ENCODE peak calls at places on chromosome 12, in four cellular contexts. One of them, this sample, is unnamed.
A peak's percentile ranks its signal among the peaks of the same experiment; 100 is the strongest.

GRCh38 chr12:102480401-102480800 is at the start of gene IGF1:
- ATAC-seq in right lobe of liver: peak; percentile 56
- ATAC-seq in HepG2: no peak
- ATAC-seq in gastrocnemius medialis: peak; percentile 46
- ATAC-seq in this sample: peak; percentile 66

GRCh38 chr12:20696181-20696580 is 1.0 kb downstream of the SLCO1C1 start:
- ATAC-seq in gastrocnemius medialis: no peak
- ATAC-seq in HepG2: peak; percentile 47
- ATAC-seq in right lobe of liver: no peak
- ATAC-seq in this sample: no peak

GRCh38 chr12:68292157-68292940 is 38.9 kb upstream of the IL22 start:
- ATAC-seq in right lobe of liver: no peak
- ATAC-seq in gastrocnemius medialis: no peak
- ATAC-seq in HepG2: no peak
- ATAC-seq in this sample: no peak

GRCh38 chr12:20524113-20524512 is 155.8 kb downstream of the PDE3A start:
- ATAC-seq in gastrocnemius medialis: no peak
- ATAC-seq in HepG2: no peak
- ATAC-seq in right lobe of liver: no peak
- ATAC-seq in this sample: no peak

GRCh38 chr12:123990512-123990911 is 17.5 kb downstream of the ZNF664 start:
- ATAC-seq in right lobe of liver: no peak
- ATAC-seq in gastrocnemius medialis: no peak
- ATAC-seq in HepG2: peak; percentile 50
- ATAC-seq in this sample: peak; percentile 43

GRCh38 chr12:118034429-118035193 is 18.1 kb downstream of the RFC5 start:
- ATAC-seq in HepG2: peak; percentile 87
- ATAC-seq in right lobe of liver: peak; percentile 51
- ATAC-seq in gastrocnemius medialis: no peak
- ATAC-seq in this sample: peak; percentile 60

GRCh38 chr12:11633968-11634367 is 15.5 kb upstream of the ETV6 start:
- ATAC-seq in HepG2: no peak
- ATAC-seq in gastrocnemius medialis: no peak
- ATAC-seq in right lobe of liver: no peak
- ATAC-seq in this sample: no peak

GRCh38 chr12:3034067-3034750 is 43.0 kb upstream of the TSPAN9 start:
- ATAC-seq in gastrocnemius medialis: peak; percentile 81
- ATAC-seq in right lobe of liver: peak; percentile 76
- ATAC-seq in HepG2: peak; percentile 93
- ATAC-seq in this sample: peak; percentile 51

GRCh38 chr12:109967383-109968031 is 28.7 kb downstream of the GIT2 start:
- ATAC-seq in right lobe of liver: peak; percentile 85
- ATAC-seq in gastrocnemius medialis: no peak
- ATAC-seq in HepG2: peak; percentile 70
- ATAC-seq in this sample: no peak

GRCh38 chr12:26195250-26195640 is at the start of gene SSPN:
- ATAC-seq in right lobe of liver: peak; percentile 55
- ATAC-seq in gastrocnemius medialis: peak; percentile 45
- ATAC-seq in HepG2: peak; percentile 82
- ATAC-seq in this sample: peak; percentile 82

GRCh38 chr12:67472551-67472950 is 176.0 kb upstream of the DYRK2 start:
- ATAC-seq in gastrocnemius medialis: peak; percentile 95
- ATAC-seq in right lobe of liver: no peak
- ATAC-seq in HepG2: no peak
- ATAC-seq in this sample: peak; percentile 22

DNA sequence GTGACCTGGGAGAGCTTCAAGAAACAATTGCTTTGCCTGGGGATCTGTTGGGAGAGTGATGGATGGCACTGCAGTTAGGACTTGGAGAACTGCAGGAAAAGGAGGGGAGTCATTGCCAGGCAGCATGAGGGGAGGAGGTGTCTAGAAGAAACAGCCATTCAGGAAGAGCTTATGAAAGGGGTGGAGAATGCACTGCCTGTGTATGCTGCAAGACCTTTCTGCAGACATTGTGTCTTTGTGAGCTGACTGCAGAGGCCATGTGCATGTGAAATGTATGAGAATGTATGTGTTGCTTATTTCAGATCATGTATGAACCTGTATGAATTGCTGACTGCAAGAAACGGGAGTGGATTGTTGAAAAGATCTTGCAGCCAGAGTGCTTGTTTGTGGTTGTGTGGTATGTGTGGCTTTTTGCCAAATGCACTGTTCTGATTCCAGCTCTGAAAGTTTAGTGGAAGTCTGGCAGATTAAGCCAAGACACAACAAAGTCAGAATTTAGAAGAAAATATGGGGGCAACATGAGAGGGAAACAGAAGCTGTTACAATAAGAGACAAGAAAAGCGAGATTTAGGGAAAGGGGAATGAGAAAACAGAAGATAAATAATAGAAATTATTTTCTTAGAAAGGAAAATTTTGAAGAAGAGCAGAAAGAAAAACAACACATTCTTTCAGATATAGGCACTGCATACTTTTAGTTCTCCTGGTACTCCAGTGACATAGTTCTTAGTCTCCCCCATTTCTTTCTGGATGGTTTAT is 9.8 kb upstream of the RIMKLB start:
- ATAC-seq in right lobe of liver: peak; percentile 68
- ATAC-seq in HepG2: no peak
- ATAC-seq in gastrocnemius medialis: peak; percentile 77
- ATAC-seq in this sample: peak; percentile 99
- TF ChIP-seq POLR2A in right lobe of liver: no peak
- TF ChIP-seq POLR2A in HepG2: no peak
- TF ChIP-seq POLR2A in gastrocnemius medialis: no peak
- TF ChIP-seq POLR2A in this sample: no peak

GRCh38 chr12:30753761-30754382 is 879 bp downstream of the CAPRIN2 start:
- ATAC-seq in right lobe of liver: no peak
- ATAC-seq in HepG2: no peak
- ATAC-seq in gastrocnemius medialis: peak; percentile 19
- ATAC-seq in this sample: no peak

GRCh38 chr12:30754383-30754749 is 385 bp downstream of the CAPRIN2 start:
- ATAC-seq in HepG2: no peak
- ATAC-seq in right lobe of liver: no peak
- ATAC-seq in gastrocnemius medialis: peak; percentile 59
- ATAC-seq in this sample: no peak

GRCh38 chr12:30756074-30756473 is 1.3 kb upstream of the CAPRIN2 start:
- ATAC-seq in HepG2: no peak
- ATAC-seq in gastrocnemius medialis: no peak
- ATAC-seq in right lobe of liver: no peak
- ATAC-seq in this sample: no peak

GRCh38 chr12:30755395-30755762 is 628 bp upstream of the CAPRIN2 start:
- ATAC-seq in right lobe of liver: no peak
- ATAC-seq in gastrocnemius medialis: no peak
- ATAC-seq in HepG2: no peak
- ATAC-seq in this sample: no peak

GRCh38 chr12:30754750-30755394 is at the start of gene CAPRIN2:
- ATAC-seq in HepG2: peak; percentile 93
- ATAC-seq in right lobe of liver: peak; percentile 96
- ATAC-seq in gastrocnemius medialis: peak; percentile 93
- ATAC-seq in this sample: peak; percentile 99
- TF ChIP-seq POLR2A in HepG2: peak; percentile 75
- TF ChIP-seq POLR2A in right lobe of liver: peak; percentile 94
- TF ChIP-seq POLR2A in gastrocnemius medialis: peak; percentile 85
- TF ChIP-seq POLR2A in this sample: peak; percentile 83

GRCh38 chr12:120095356-120096135 is 21.0 kb downstream of the RAB35 start:
- ATAC-seq in right lobe of liver: no peak
- ATAC-seq in gastrocnemius medialis: no peak
- ATAC-seq in HepG2: no peak
- ATAC-seq in this sample: no peak
- TF ChIP-seq POLR2A in right lobe of liver: no peak
- TF ChIP-seq POLR2A in gastrocnemius medialis: no peak
- TF ChIP-seq POLR2A in HepG2: no peak
- TF ChIP-seq POLR2A in this sample: no peak

GRCh38 chr12:46492471-46493351 is 120.1 kb upstream of the SLC38A2 start:
- ATAC-seq in right lobe of liver: peak; percentile 89
- ATAC-seq in HepG2: peak; percentile 89
- ATAC-seq in gastrocnemius medialis: peak; percentile 18
- ATAC-seq in this sample: no peak

GRCh38 chr12:46491548-46491947 is 119.0 kb upstream of the SLC38A2 start:
- ATAC-seq in gastrocnemius medialis: no peak
- ATAC-seq in HepG2: no peak
- ATAC-seq in right lobe of liver: no peak
- ATAC-seq in this sample: no peak

GRCh38 chr12:46490635-46491034 is 118.1 kb upstream of the SLC38A2 start:
- ATAC-seq in gastrocnemius medialis: no peak
- ATAC-seq in HepG2: no peak
- ATAC-seq in right lobe of liver: no peak
- ATAC-seq in this sample: peak; percentile 46

GRCh38 chr12:46487567-46488131 is 115.1 kb upstream of the SLC38A2 start:
- ATAC-seq in HepG2: no peak
- ATAC-seq in gastrocnemius medialis: no peak
- ATAC-seq in right lobe of liver: no peak
- ATAC-seq in this sample: no peak

GRCh38 chr12:46489951-46490388 is 117.4 kb upstream of the SLC38A2 start:
- ATAC-seq in right lobe of liver: no peak
- ATAC-seq in HepG2: no peak
- ATAC-seq in gastrocnemius medialis: no peak
- ATAC-seq in this sample: no peak
- TF ChIP-seq POLR2A in right lobe of liver: no peak
- TF ChIP-seq POLR2A in HepG2: no peak
- TF ChIP-seq POLR2A in gastrocnemius medialis: no peak
- TF ChIP-seq POLR2A in this sample: no peak

DNA sequence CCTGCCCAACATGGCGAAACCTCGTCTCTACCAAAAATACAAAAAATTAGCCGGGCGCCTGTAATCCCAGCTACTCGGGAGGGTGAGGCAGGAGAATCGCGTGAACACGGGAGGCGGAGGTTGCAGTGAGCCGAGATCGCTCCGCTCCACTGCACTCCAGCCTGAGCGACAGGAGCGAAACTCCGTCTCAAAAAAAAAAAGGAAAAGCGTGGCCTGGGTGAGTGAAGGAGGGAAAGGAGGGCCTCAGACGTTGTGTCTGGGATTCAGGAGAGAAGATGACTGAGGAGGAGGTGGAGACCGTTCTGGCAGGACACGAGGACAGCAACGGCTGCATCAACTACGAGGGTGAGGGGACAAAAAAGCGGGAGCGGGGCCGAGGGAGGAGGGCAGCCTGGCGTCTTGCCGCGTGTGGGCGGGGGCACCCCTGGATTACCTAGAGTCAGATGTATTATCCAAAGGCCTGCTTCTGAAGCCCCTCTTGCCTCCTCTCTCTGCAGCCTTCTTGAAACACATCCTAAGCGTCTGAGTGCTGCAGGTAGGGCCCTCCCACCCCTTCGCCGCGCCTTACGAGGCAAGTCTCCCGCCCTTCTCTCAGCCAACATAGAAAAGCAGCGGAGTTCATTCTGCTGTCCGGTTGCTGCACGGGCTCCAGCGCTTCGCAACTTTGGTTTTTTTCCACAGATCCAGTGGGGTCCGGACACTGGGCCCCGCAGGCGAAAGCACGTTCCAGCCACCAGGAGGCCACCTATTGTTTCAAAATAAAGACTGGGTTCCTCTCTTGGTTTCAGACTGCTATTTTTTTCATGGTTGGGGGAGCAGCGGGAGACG is 744 bp upstream of the MYL6 start:
- ATAC-seq in right lobe of liver: peak; percentile 64
- ATAC-seq in gastrocnemius medialis: peak; percentile 31
- ATAC-seq in HepG2: peak; percentile 70
- ATAC-seq in this sample: peak; percentile 76
- TF ChIP-seq POLR2A in right lobe of liver: no peak
- TF ChIP-seq POLR2A in gastrocnemius medialis: no peak
- TF ChIP-seq POLR2A in HepG2: peak; percentile 44
- TF ChIP-seq POLR2A in this sample: no peak